ENCODE peak calls at places on chromosomes 6 and 20, in six cellular contexts. One of them, this sample, is unnamed.

GRCh38 chr20:47784256-47784598 is 1.1 kb downstream of the SULF2 start:
- DNase-seq in CD8-positive, alpha-beta memory T cell: no peak
- DNase-seq in heart right ventricle: no peak
- DNase-seq in GM23248: no peak
- DNase-seq in A549: no peak
- DNase-seq in substantia nigra: no peak
- DNase-seq in this sample: no peak

GRCh38 chr20:54107600-54108393 is 37.4 kb upstream of the BCAS1 start:
- DNase-seq in A549: peak; percentile 98
- DNase-seq in heart right ventricle: no peak
- DNase-seq in GM23248: no peak
- DNase-seq in substantia nigra: no peak
- DNase-seq in CD8-positive, alpha-beta memory T cell: no peak
- DNase-seq in this sample: no peak

GRCh38 chr6:130847546-130847945 is 20.3 kb downstream of the SMLR1 start:
- DNase-seq in CD8-positive, alpha-beta memory T cell: no peak
- DNase-seq in substantia nigra: no peak
- DNase-seq in GM23248: no peak
- DNase-seq in heart right ventricle: no peak
- DNase-seq in A549: no peak
- DNase-seq in this sample: no peak

GRCh38 chr6:129491436-129491835 is 218.5 kb downstream of the ARHGAP18 start:
- DNase-seq in A549: no peak
- DNase-seq in heart right ventricle: no peak
- DNase-seq in GM23248: no peak
- DNase-seq in substantia nigra: no peak
- DNase-seq in CD8-positive, alpha-beta memory T cell: no peak
- DNase-seq in this sample: peak; percentile 34

GRCh38 chr6:42898891-42899361 is 16.9 kb upstream of the PTCRA start:
- DNase-seq in GM23248: peak; percentile 65
- DNase-seq in heart right ventricle: peak; percentile 72
- DNase-seq in CD8-positive, alpha-beta memory T cell: peak; percentile 66
- DNase-seq in substantia nigra: peak; percentile 30
- DNase-seq in A549: peak; percentile 64
- DNase-seq in this sample: peak; percentile 64

GRCh38 chr20:48278961-48279481 is 493.7 kb upstream of the SULF2 start:
- DNase-seq in CD8-positive, alpha-beta memory T cell: no peak
- DNase-seq in substantia nigra: no peak
- DNase-seq in GM23248: no peak
- DNase-seq in heart right ventricle: peak; percentile 58
- DNase-seq in A549: no peak
- DNase-seq in this sample: no peak

GRCh38 chr20:24002896-24003295 is 14.3 kb upstream of the GGTLC1 start:
- DNase-seq in heart right ventricle: no peak
- DNase-seq in substantia nigra: no peak
- DNase-seq in GM23248: no peak
- DNase-seq in A549: no peak
- DNase-seq in CD8-positive, alpha-beta memory T cell: no peak
- DNase-seq in this sample: no peak

GRCh38 chr6:114040871-114041270 is 69.9 kb upstream of the HDAC2 start:
- DNase-seq in heart right ventricle: no peak
- DNase-seq in A549: no peak
- DNase-seq in GM23248: no peak
- DNase-seq in CD8-positive, alpha-beta memory T cell: no peak
- DNase-seq in substantia nigra: no peak
- DNase-seq in this sample: peak; percentile 30

GRCh38 chr6:36340671-36341454 is 4.2 kb upstream of the BNIP5 start:
- DNase-seq in GM23248: peak; percentile 83
- DNase-seq in substantia nigra: peak; percentile 59
- DNase-seq in CD8-positive, alpha-beta memory T cell: peak; percentile 62
- DNase-seq in heart right ventricle: peak; percentile 70
- DNase-seq in A549: peak; percentile 68
- DNase-seq in this sample: peak; percentile 67

GRCh38 chr6:106116125-106116524 is 30.0 kb downstream of the PRDM1 start:
- DNase-seq in substantia nigra: peak; percentile 73
- DNase-seq in GM23248: peak; percentile 64
- DNase-seq in heart right ventricle: peak; percentile 44
- DNase-seq in A549: no peak
- DNase-seq in CD8-positive, alpha-beta memory T cell: no peak
- DNase-seq in this sample: no peak

GRCh38 chr6:39051399-39052122 is 3.0 kb downstream of the GLP1R start:
- DNase-seq in CD8-positive, alpha-beta memory T cell: no peak
- DNase-seq in GM23248: no peak
- DNase-seq in substantia nigra: no peak
- DNase-seq in heart right ventricle: no peak
- DNase-seq in A549: no peak
- DNase-seq in this sample: no peak

GRCh38 chr6:66396145-66396544 is 689.1 kb upstream of the EYS start:
- DNase-seq in GM23248: no peak
- DNase-seq in CD8-positive, alpha-beta memory T cell: no peak
- DNase-seq in heart right ventricle: no peak
- DNase-seq in substantia nigra: no peak
- DNase-seq in A549: no peak
- DNase-seq in this sample: no peak

GRCh38 chr6:135871296-135871695 is 19.8 kb downstream of the PDE7B start:
- DNase-seq in GM23248: peak; percentile 78
- DNase-seq in heart right ventricle: no peak
- DNase-seq in CD8-positive, alpha-beta memory T cell: no peak
- DNase-seq in substantia nigra: no peak
- DNase-seq in A549: no peak
- DNase-seq in this sample: peak; percentile 66

GRCh38 chr6:18473765-18474164 is 86.6 kb downstream of the RNF144B start:
- DNase-seq in CD8-positive, alpha-beta memory T cell: no peak
- DNase-seq in A549: no peak
- DNase-seq in GM23248: no peak
- DNase-seq in heart right ventricle: no peak
- DNase-seq in substantia nigra: no peak
- DNase-seq in this sample: no peak

GRCh38 chr6:16670617-16671051 is 90.6 kb downstream of the ATXN1 start:
- DNase-seq in CD8-positive, alpha-beta memory T cell: no peak
- DNase-seq in GM23248: no peak
- DNase-seq in heart right ventricle: no peak
- DNase-seq in A549: no peak
- DNase-seq in substantia nigra: no peak
- DNase-seq in this sample: no peak

GRCh38 chr6:104969785-104970581 is 13.1 kb downstream of the LIN28B start:
- DNase-seq in A549: no peak
- DNase-seq in CD8-positive, alpha-beta memory T cell: no peak
- DNase-seq in substantia nigra: no peak
- DNase-seq in GM23248: peak; percentile 27
- DNase-seq in heart right ventricle: no peak
- DNase-seq in this sample: no peak

GRCh38 chr20:38129248-38129865 is 35.7 kb downstream of the TGM2 start:
- DNase-seq in GM23248: no peak
- DNase-seq in A549: no peak
- DNase-seq in heart right ventricle: no peak
- DNase-seq in CD8-positive, alpha-beta memory T cell: no peak
- DNase-seq in substantia nigra: no peak
- DNase-seq in this sample: no peak
- H3K27ac ChIP-seq in GM23248: no peak overlapping the region
- H3K27ac ChIP-seq in A549: no peak overlapping the region
- H3K27ac ChIP-seq in heart right ventricle: peak overlapping the region; percentile 67
- H3K27ac ChIP-seq in CD8-positive, alpha-beta memory T cell: no peak overlapping the region
- H3K27ac ChIP-seq in substantia nigra: no peak overlapping the region
- H3K27ac ChIP-seq in this sample: no peak overlapping the region

GRCh38 chr6:15290962-15291704 is 45.3 kb downstream of the JARID2 start:
- DNase-seq in CD8-positive, alpha-beta memory T cell: no peak
- DNase-seq in A549: no peak
- DNase-seq in heart right ventricle: no peak
- DNase-seq in substantia nigra: no peak
- DNase-seq in GM23248: no peak
- DNase-seq in this sample: no peak

GRCh38 chr6:15290067-15290641 is 44.3 kb downstream of the JARID2 start:
- DNase-seq in A549: no peak
- DNase-seq in CD8-positive, alpha-beta memory T cell: no peak
- DNase-seq in substantia nigra: no peak
- DNase-seq in GM23248: no peak
- DNase-seq in heart right ventricle: no peak
- DNase-seq in this sample: no peak

GRCh38 chr6:15288856-15289255 is 43.0 kb downstream of the JARID2 start:
- DNase-seq in CD8-positive, alpha-beta memory T cell: no peak
- DNase-seq in A549: no peak
- DNase-seq in substantia nigra: no peak
- DNase-seq in GM23248: no peak
- DNase-seq in heart right ventricle: no peak
- DNase-seq in this sample: no peak

GRCh38 chr6:15285682-15286294 is 39.9 kb downstream of the JARID2 start:
- DNase-seq in A549: no peak
- DNase-seq in heart right ventricle: no peak
- DNase-seq in CD8-positive, alpha-beta memory T cell: no peak
- DNase-seq in GM23248: peak; percentile 32
- DNase-seq in substantia nigra: no peak
- DNase-seq in this sample: no peak

DNA sequence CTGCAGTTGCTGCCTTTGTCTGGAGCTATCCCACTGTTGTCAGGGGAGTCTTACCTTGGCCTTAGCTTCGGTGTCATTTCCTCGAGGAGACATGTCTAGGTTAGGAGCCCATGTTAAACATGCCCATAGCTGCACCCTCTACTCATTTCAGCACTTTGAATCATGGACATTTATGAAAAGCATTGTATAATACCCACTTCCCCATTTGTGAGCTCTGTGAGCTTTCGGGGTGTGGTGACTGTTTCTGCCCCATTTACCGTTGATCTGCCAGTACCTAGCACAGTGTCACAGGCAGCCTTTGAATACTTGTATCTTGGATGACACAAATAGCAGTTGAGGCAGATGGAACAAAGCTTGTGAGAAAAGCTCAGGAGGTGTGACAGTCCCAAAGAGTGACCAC is 41.8 kb downstream of the JARID2 start:
- DNase-seq in substantia nigra: no peak
- DNase-seq in heart right ventricle: no peak
- DNase-seq in GM23248: no peak
- DNase-seq in CD8-positive, alpha-beta memory T cell: no peak
- DNase-seq in A549: no peak
- DNase-seq in this sample: no peak
- H3K27ac ChIP-seq in substantia nigra: no peak overlapping the region
- H3K27ac ChIP-seq in heart right ventricle: no peak overlapping the region
- H3K27ac ChIP-seq in GM23248: no peak overlapping the region
- H3K27ac ChIP-seq in CD8-positive, alpha-beta memory T cell: no peak overlapping the region
- H3K27ac ChIP-seq in A549: no peak overlapping the region
- H3K27ac ChIP-seq in this sample: no peak overlapping the region

DNA sequence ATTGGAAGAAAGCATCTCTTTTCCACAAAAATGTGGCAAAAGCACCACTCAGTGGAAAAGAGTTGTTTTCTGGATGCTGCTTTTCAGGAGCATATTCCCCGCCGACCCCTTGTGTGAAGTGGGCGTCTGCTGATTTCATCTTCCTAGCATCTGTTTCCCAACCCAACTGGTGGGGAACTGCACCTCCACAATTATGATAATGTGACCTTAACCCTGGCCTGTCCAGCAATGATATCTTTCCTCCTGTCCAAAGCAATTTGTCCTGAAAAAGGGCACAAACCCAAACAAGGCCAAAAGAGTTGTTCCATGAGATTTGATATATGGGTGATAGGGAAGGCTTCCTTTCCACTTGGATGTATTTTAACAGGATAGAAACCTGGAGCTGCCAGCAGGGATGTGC is 7.3 kb upstream of the SMIM8 start:
- DNase-seq in substantia nigra: no peak
- DNase-seq in GM23248: no peak
- DNase-seq in heart right ventricle: no peak
- DNase-seq in CD8-positive, alpha-beta memory T cell: no peak
- DNase-seq in A549: no peak
- DNase-seq in this sample: no peak
- H3K27ac ChIP-seq in substantia nigra: no peak overlapping the region
- H3K27ac ChIP-seq in GM23248: no peak overlapping the region
- H3K27ac ChIP-seq in heart right ventricle: no peak overlapping the region
- H3K27ac ChIP-seq in CD8-positive, alpha-beta memory T cell: no peak overlapping the region
- H3K27ac ChIP-seq in A549: no peak overlapping the region
- H3K27ac ChIP-seq in this sample: no peak overlapping the region

DNA sequence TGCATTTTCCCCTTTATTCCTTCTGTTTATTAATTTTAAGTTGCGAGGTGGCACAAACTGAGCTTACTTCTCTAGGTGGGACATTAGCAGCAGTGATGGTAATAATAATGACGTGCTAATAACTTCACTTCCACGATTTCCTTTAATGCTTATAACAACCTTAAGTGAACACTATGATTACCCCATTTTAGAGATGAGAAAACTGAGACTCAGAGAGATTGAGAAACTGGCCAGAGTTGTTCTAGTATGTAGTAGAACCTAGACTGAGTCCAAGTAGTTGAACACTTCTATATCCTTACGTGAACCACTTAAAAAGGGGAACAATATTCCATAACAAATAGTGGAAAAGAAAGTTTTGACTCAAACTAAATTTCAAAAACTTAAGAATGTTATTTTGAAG is 297.5 kb downstream of the GMDS start:
- DNase-seq in A549: no peak
- DNase-seq in CD8-positive, alpha-beta memory T cell: no peak
- DNase-seq in substantia nigra: no peak
- DNase-seq in heart right ventricle: no peak
- DNase-seq in GM23248: no peak
- DNase-seq in this sample: no peak
- H3K27ac ChIP-seq in A549: no peak overlapping the region
- H3K27ac ChIP-seq in CD8-positive, alpha-beta memory T cell: no peak overlapping the region
- H3K27ac ChIP-seq in substantia nigra: no peak overlapping the region
- H3K27ac ChIP-seq in heart right ventricle: no peak overlapping the region
- H3K27ac ChIP-seq in GM23248: no peak overlapping the region
- H3K27ac ChIP-seq in this sample: no peak overlapping the region

DNA sequence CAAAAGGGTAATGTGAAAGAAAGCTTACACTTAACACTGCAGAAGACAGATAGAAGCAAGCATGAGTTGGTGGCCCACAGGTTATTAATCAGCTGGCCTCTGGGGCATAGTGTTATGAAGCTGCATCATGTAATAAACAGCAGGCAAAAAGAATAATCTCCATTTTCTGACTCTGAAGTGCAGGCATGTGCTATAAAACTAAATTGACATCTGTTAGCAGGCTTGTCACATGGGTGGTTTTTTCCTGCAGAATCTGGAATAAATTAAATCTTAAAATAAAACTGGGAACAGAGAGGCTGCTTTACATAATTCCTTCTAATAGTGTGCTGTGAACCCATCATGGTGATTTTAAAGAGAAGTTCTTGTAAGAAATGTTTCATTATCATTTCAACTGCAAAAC is 73.3 kb downstream of the METTL24 start:
- DNase-seq in A549: no peak
- DNase-seq in GM23248: no peak
- DNase-seq in CD8-positive, alpha-beta memory T cell: no peak
- DNase-seq in substantia nigra: no peak
- DNase-seq in heart right ventricle: no peak
- DNase-seq in this sample: no peak
- H3K27ac ChIP-seq in A549: no peak overlapping the region
- H3K27ac ChIP-seq in GM23248: no peak overlapping the region
- H3K27ac ChIP-seq in CD8-positive, alpha-beta memory T cell: no peak overlapping the region
- H3K27ac ChIP-seq in substantia nigra: no peak overlapping the region
- H3K27ac ChIP-seq in heart right ventricle: no peak overlapping the region
- H3K27ac ChIP-seq in this sample: no peak overlapping the region

This sample was measured in brain microvascular endothelial cell.